ENCODE peak calls at places on chromosomes 5 and 9, in four cellular contexts. J is fibroblast of pulmonary artery, P is A549, C is kidney epithelial cell. A is an unnamed sample.

GRCh38 chr9:79917417-79917816 is 345.7 kb downstream of the TLE4 start:
- DNase-seq in J (no peak), P (no peak), C (no peak), A (no peak)

GRCh38 chr5:159837860-159838259 is 78.4 kb upstream of the ADRA1B start:
- DNase-seq in J (no peak), P (no peak), C (no peak), A (no peak)

GRCh38 chr5:134175874-134176522 is 752 bp downstream of the SKP1 start:
- DNase-seq in J (peak), P (peak), C (no peak), A (no peak)

GRCh38 chr5:99694884-99695283 is 766.1 kb upstream of the CHD1 start:
- DNase-seq in J (no peak), P (no peak), C (no peak), A (no peak)

GRCh38 chr5:144328980-144329379 is 158.3 kb downstream of the KCTD16 start:
- DNase-seq in J (no peak), P (no peak), C (no peak), A (no peak)

GRCh38 chr5:83729389-83729788 is 8.7 kb upstream of the HAPLN1 start:
- DNase-seq in J (no peak), P (no peak), C (no peak), A (no peak)

GRCh38 chr5:74169704-74170103 is 470.8 kb downstream of the ENC1 start:
- DNase-seq in J (no peak), P (no peak), C (no peak), A (no peak)

GRCh38 chr5:16744164-16744880 is 127.5 kb upstream of the RETREG1 start:
- DNase-seq in J (no peak), P (no peak), C (no peak), A (no peak)

GRCh38 chr5:82386576-82386975 is 108.4 kb upstream of the RPS23 start:
- DNase-seq in J (no peak), P (no peak), C (no peak), A (no peak)

GRCh38 chr9:8783999-8784398 is 984.4 kb upstream of the DMAC1 start:
- DNase-seq in J (no peak), P (no peak), C (no peak), A (no peak)

GRCh38 chr5:117657591-117657990 is 1083.0 kb upstream of the SEMA6A start:
- DNase-seq in J (peak), P (no peak), C (no peak), A (no peak)

GRCh38 chr9:106961623-106962022 is 98.7 kb downstream of the ZNF462 start:
- DNase-seq in J (peak), P (no peak), C (no peak), A (no peak)

GRCh38 chr5:33369470-33370134 is 71.2 kb upstream of the TARS1 start:
- DNase-seq in J (peak), P (no peak), C (no peak), A (no peak)

GRCh38 chr5:1288439-1289335 is 6.2 kb downstream of the TERT start:
- DNase-seq in J (no peak), P (no peak), C (no peak), A (no peak)

GRCh38 chr5:131386779-131387178 is 122.9 kb downstream of the CDC42SE2 start:
- DNase-seq in J (peak), P (no peak), C (peak), A (peak)

GRCh38 chr5:176543428-176544182 is 5.5 kb upstream of the CDHR2 start:
- DNase-seq in J (peak), P (peak), C (no peak), A (no peak)

GRCh38 chr9:99430301-99430700 is 208.2 kb downstream of the SEC61B start:
- DNase-seq in J (peak), P (no peak), C (no peak), A (no peak)

GRCh38 chr9:22041792-22042191 is 32.7 kb upstream of the CDKN2B start:
- DNase-seq in J (peak), P (no peak), C (no peak), A (no peak)

GRCh38 chr5:97839338-97840081 is 656.5 kb upstream of the RIOK2 start:
- DNase-seq in J (peak), P (no peak), C (no peak), A (no peak)

GRCh38 chr5:78221964-78222451 is 72.5 kb downstream of the AP3B1 start:
- DNase-seq in J (peak), P (peak), C (no peak), A (no peak)
- TF ChIP-seq CTCF in J (peak), P (no peak), C (no peak), A (peak)

DNA sequence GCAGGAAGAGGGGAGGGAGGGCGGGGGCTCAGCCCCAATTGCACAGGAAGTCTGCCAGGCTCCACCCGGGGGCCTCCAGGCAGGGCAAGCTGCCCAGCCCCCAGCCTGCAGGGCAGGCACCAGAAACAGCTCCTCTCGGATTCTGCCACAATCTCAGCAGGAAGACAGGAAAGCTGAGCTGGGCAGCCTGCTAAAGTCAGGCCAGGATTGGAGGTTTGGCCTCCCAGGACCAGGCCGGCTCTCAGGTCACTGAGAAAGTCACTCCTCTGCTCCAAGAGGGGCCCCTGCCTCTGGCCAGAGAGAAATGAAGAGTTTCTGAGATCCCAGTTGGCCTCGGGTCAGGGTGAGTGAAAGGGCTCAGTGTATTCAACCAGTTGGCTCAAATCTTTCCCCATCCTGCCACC is 54.6 kb upstream of the STXBP1 start:
- DNase-seq in J (peak), P (no peak), C (no peak), A (no peak)
- H3K4me3 ChIP-seq in J (peak), P (no peak), C (no peak), A (peak)

GRCh38 chr5:39479537-39479936 is 54.8 kb upstream of the DAB2 start:
- DNase-seq in J (no peak), P (no peak), C (no peak), A (no peak)
- TF ChIP-seq CTCF in J (no peak), P (no peak), C (no peak), A (no peak)

GRCh38 chr9:108272350-108272899 is 583.4 kb downstream of the ACTL7B start:
- DNase-seq in J (peak), P (peak), C (no peak), A (no peak)
- H3K4me3 ChIP-seq in J (no peak), P (no peak), C (peak), A (peak)

GRCh38 chr9:71901695-71902094 is 9.3 kb downstream of the ABHD17B start:
- DNase-seq in J (no peak), P (no peak), C (no peak), A (no peak)
- TF ChIP-seq CTCF in J (no peak), P (no peak), C (no peak), A (no peak)

GRCh38 chr5:139404484-139404840 is 573 bp upstream of the SPATA24 start:
- DNase-seq in J (no peak), P (no peak), C (no peak), A (no peak)
- H3K4me3 ChIP-seq in J (peak), P (peak), C (peak), A (peak)

GRCh38 chr9:87829756-87830155 is 52.9 kb upstream of the SPATA31E1 start:
- DNase-seq in J (peak), P (no peak), C (no peak), A (no peak)

GRCh38 chr9:87836951-87837715 is 45.5 kb upstream of the SPATA31E1 start:
- DNase-seq in J (no peak), P (no peak), C (no peak), A (no peak)

GRCh38 chr9:87830446-87830845 is 52.2 kb upstream of the SPATA31E1 start:
- DNase-seq in J (no peak), P (no peak), C (no peak), A (no peak)

GRCh38 chr9:87831159-87831558 is 51.5 kb upstream of the SPATA31E1 start:
- DNase-seq in J (no peak), P (no peak), C (no peak), A (no peak)

GRCh38 chr9:87834357-87834756 is 48.3 kb upstream of the SPATA31E1 start:
- DNase-seq in J (no peak), P (peak), C (no peak), A (no peak)
- TF ChIP-seq CTCF in J (no peak), P (no peak), C (peak), A (no peak)

DNA sequence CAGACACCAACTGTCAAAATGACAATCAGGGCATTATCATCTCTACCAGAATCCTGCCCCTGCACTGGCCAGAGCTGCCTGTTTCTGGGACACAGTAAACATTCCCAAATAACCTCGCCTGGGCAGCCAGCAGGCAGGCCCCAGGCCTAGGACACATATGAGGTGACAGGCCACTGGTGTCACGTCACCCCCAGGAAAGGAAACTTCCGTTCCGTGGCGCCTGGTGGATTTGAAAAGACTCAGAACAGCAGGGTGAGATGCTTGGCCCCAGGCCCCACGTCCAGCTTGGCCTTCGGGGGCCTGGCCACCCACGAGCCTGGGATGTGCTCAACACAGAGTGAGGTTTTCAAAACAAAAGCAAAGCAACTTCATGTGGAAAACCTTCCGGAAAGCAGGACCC is 1.3 kb downstream of the SEMA4D start:
- DNase-seq in J (no peak), P (no peak), C (no peak), A (no peak)
- H3K4me3 ChIP-seq in J (no peak), P (peak), C (peak), A (peak)